ENCODE peak calls at places on chromosomes 6 and 20, in six cellular contexts. One of them, this sample, is unnamed.

GRCh38 chr6:121627761-121628160 is 192.3 kb downstream of the GJA1 start:
- DNase-seq in IMR-90: no peak
- DNase-seq in A549: peak
- DNase-seq in adrenal gland: peak
- DNase-seq in NB4: no peak
- DNase-seq in suprapubic skin: no peak
- DNase-seq in this sample: no peak

GRCh38 chr6:150256618-150257272 is 112.1 kb upstream of the IYD start:
- DNase-seq in IMR-90: peak
- DNase-seq in A549: no peak
- DNase-seq in adrenal gland: no peak
- DNase-seq in NB4: peak
- DNase-seq in suprapubic skin: no peak
- DNase-seq in this sample: no peak

GRCh38 chr20:15069355-15069754 is 731.9 kb upstream of the FLRT3 start:
- DNase-seq in IMR-90: no peak
- DNase-seq in A549: no peak
- DNase-seq in adrenal gland: no peak
- DNase-seq in NB4: no peak
- DNase-seq in suprapubic skin: no peak
- DNase-seq in this sample: no peak

GRCh38 chr6:10954590-10955010 is 67.7 kb downstream of the SYCP2L start:
- DNase-seq in IMR-90: peak
- DNase-seq in A549: peak
- DNase-seq in adrenal gland: peak
- DNase-seq in NB4: peak
- DNase-seq in suprapubic skin: no peak
- DNase-seq in this sample: peak

GRCh38 chr6:70371454-70372105 is 41.7 kb upstream of the FAM135A start:
- DNase-seq in IMR-90: peak
- DNase-seq in A549: peak
- DNase-seq in adrenal gland: no peak
- DNase-seq in NB4: peak
- DNase-seq in suprapubic skin: no peak
- DNase-seq in this sample: no peak

GRCh38 chr6:140026561-140026960 is 652.1 kb upstream of the CITED2 start:
- DNase-seq in IMR-90: no peak
- DNase-seq in A549: no peak
- DNase-seq in adrenal gland: no peak
- DNase-seq in NB4: no peak
- DNase-seq in suprapubic skin: no peak
- DNase-seq in this sample: no peak

GRCh38 chr6:157219201-157220200 is 103.8 kb downstream of the TMEM242 start:
- DNase-seq in IMR-90: peak
- DNase-seq in A549: no peak
- DNase-seq in adrenal gland: no peak
- DNase-seq in NB4: peak
- DNase-seq in suprapubic skin: no peak
- DNase-seq in this sample: peak

GRCh38 chr6:137641474-137642077 is 147.4 kb upstream of the OLIG3 start:
- DNase-seq in IMR-90: peak
- DNase-seq in A549: peak
- DNase-seq in adrenal gland: peak
- DNase-seq in NB4: peak
- DNase-seq in suprapubic skin: no peak
- DNase-seq in this sample: peak

GRCh38 chr20:1810926-1811620 is 84.1 kb upstream of the SIRPA start:
- DNase-seq in IMR-90: peak
- DNase-seq in A549: no peak
- DNase-seq in adrenal gland: no peak
- DNase-seq in NB4: peak
- DNase-seq in suprapubic skin: no peak
- DNase-seq in this sample: no peak

GRCh38 chr20:23331951-23332350 is 18.6 kb upstream of the NXT1 start:
- DNase-seq in IMR-90: no peak
- DNase-seq in A549: no peak
- DNase-seq in adrenal gland: no peak
- DNase-seq in NB4: no peak
- DNase-seq in suprapubic skin: no peak
- DNase-seq in this sample: no peak

GRCh38 chr6:137000825-137001224 is 43.9 kb downstream of the IL20RA start:
- DNase-seq in IMR-90: no peak
- DNase-seq in A549: peak
- DNase-seq in adrenal gland: no peak
- DNase-seq in NB4: no peak
- DNase-seq in suprapubic skin: no peak
- DNase-seq in this sample: no peak

GRCh38 chr6:74357329-74357728 is 661.3 kb downstream of the CD109 start:
- DNase-seq in IMR-90: peak
- DNase-seq in A549: no peak
- DNase-seq in adrenal gland: no peak
- DNase-seq in NB4: no peak
- DNase-seq in suprapubic skin: no peak
- DNase-seq in this sample: no peak

GRCh38 chr6:50850860-50851259 is 32.2 kb downstream of the TFAP2B start:
- DNase-seq in IMR-90: no peak
- DNase-seq in A549: no peak
- DNase-seq in adrenal gland: no peak
- DNase-seq in NB4: no peak
- DNase-seq in suprapubic skin: no peak
- DNase-seq in this sample: no peak

GRCh38 chr20:51531141-51531710 is 11.3 kb downstream of the NFATC2 start:
- DNase-seq in IMR-90: peak
- DNase-seq in A549: peak
- DNase-seq in adrenal gland: no peak
- DNase-seq in NB4: no peak
- DNase-seq in suprapubic skin: no peak
- DNase-seq in this sample: no peak

GRCh38 chr6:23446394-23447001 is 679.5 kb upstream of the NRSN1 start:
- DNase-seq in IMR-90: peak
- DNase-seq in A549: peak
- DNase-seq in adrenal gland: no peak
- DNase-seq in NB4: peak
- DNase-seq in suprapubic skin: no peak
- DNase-seq in this sample: no peak

GRCh38 chr20:25486377-25486776 is 78.9 kb downstream of the GINS1 start:
- DNase-seq in IMR-90: peak
- DNase-seq in A549: no peak
- DNase-seq in adrenal gland: no peak
- DNase-seq in NB4: peak
- DNase-seq in suprapubic skin: peak
- DNase-seq in this sample: no peak

GRCh38 chr20:24095303-24095702 is 106.7 kb upstream of the GGTLC1 start:
- DNase-seq in IMR-90: no peak
- DNase-seq in A549: no peak
- DNase-seq in adrenal gland: no peak
- DNase-seq in NB4: no peak
- DNase-seq in suprapubic skin: no peak
- DNase-seq in this sample: peak

GRCh38 chr20:31990958-31991705 is 19.1 kb upstream of the CCM2L start:
- DNase-seq in IMR-90: no peak
- DNase-seq in A549: no peak
- DNase-seq in adrenal gland: no peak
- DNase-seq in NB4: no peak
- DNase-seq in suprapubic skin: no peak
- DNase-seq in this sample: no peak

GRCh38 chr6:148273962-148274752 is 68.5 kb upstream of the SASH1 start:
- DNase-seq in IMR-90: peak
- DNase-seq in A549: no peak
- DNase-seq in adrenal gland: no peak
- DNase-seq in NB4: no peak
- DNase-seq in suprapubic skin: no peak
- DNase-seq in this sample: no peak

GRCh38 chr6:34909484-34909883 is 20.4 kb downstream of the ANKS1A start:
- DNase-seq in IMR-90: no peak
- DNase-seq in A549: no peak
- DNase-seq in adrenal gland: no peak
- DNase-seq in NB4: no peak
- DNase-seq in suprapubic skin: no peak
- DNase-seq in this sample: no peak

GRCh38 chr6:136324981-136325380 is 35.3 kb upstream of the BCLAF1 start:
- DNase-seq in IMR-90: no peak
- DNase-seq in A549: no peak
- DNase-seq in adrenal gland: no peak
- DNase-seq in NB4: no peak
- DNase-seq in suprapubic skin: no peak
- DNase-seq in this sample: no peak

GRCh38 chr20:32908334-32909292 is 49.9 kb downstream of the EFCAB8 start:
- DNase-seq in IMR-90: no peak
- DNase-seq in A549: no peak
- DNase-seq in adrenal gland: no peak
- DNase-seq in NB4: peak
- DNase-seq in suprapubic skin: no peak
- DNase-seq in this sample: no peak

GRCh38 chr6:63997217-63997616 is 361.6 kb downstream of the PHF3 start:
- DNase-seq in IMR-90: no peak
- DNase-seq in A549: no peak
- DNase-seq in adrenal gland: no peak
- DNase-seq in NB4: no peak
- DNase-seq in suprapubic skin: no peak
- DNase-seq in this sample: no peak

GRCh38 chr6:107080036-107080435 is 35.3 kb downstream of the BEND3 start:
- DNase-seq in IMR-90: no peak
- DNase-seq in A549: peak
- DNase-seq in adrenal gland: peak
- DNase-seq in NB4: peak
- DNase-seq in suprapubic skin: no peak
- DNase-seq in this sample: peak
- TF ChIP-seq CTCF in IMR-90: no peak
- TF ChIP-seq CTCF in A549: no peak
- TF ChIP-seq CTCF in adrenal gland: no peak
- TF ChIP-seq CTCF in NB4: peak
- TF ChIP-seq CTCF in suprapubic skin: no peak
- TF ChIP-seq CTCF in this sample: no peak

GRCh38 chr20:36542019-36542488 is 735 bp downstream of the MYL9 start:
- DNase-seq in IMR-90: peak
- DNase-seq in A549: peak
- DNase-seq in adrenal gland: peak
- DNase-seq in NB4: peak
- DNase-seq in suprapubic skin: no peak
- DNase-seq in this sample: no peak
- H3K4me3 ChIP-seq in IMR-90: peak
- H3K4me3 ChIP-seq in A549: peak
- H3K4me3 ChIP-seq in adrenal gland: peak
- H3K4me3 ChIP-seq in NB4: no peak
- H3K4me3 ChIP-seq in suprapubic skin: peak
- H3K4me3 ChIP-seq in this sample: peak

DNA sequence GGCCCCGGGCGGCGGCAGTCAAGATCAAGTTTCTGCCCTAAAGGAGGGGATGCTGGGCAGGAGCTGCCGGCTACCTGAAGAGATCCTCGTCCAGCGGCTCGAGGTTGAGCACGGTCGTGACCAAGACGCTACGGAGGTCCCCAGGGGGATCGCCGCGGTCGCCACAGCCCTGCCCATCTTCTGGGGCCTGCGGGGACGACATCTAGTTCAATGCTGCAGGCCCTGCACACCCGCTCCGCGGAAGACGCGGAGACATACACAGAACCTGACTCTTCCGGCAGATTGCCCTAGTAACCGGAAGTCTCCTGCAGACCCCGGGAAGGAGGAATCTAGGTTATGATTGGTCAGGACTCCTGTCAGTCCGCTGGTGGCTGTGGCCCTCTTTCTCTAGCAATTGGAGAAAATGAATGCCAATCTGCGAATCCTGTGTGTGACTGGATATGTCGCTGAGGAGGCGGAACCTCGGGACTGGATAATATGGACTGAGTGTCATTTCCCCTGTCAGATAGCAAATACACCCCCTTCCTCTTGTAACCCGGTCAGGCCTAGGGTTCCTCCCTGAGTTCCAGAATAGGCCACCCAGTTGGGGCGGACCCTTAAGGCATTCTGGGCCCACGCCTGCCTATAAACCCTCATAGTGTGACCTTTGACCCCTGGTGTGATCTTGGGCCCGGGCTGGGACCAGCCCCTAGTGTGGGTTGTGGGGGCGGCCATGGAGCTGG is at the start of the genes ACOT8 and ZSWIM3:
- DNase-seq in IMR-90: peak
- DNase-seq in A549: peak
- DNase-seq in adrenal gland: peak
- DNase-seq in NB4: peak
- DNase-seq in suprapubic skin: peak
- DNase-seq in this sample: peak
- TF ChIP-seq POLR2A in IMR-90: peak
- TF ChIP-seq POLR2A in A549: peak
- TF ChIP-seq POLR2A in adrenal gland: peak
- TF ChIP-seq POLR2A in NB4: peak
- TF ChIP-seq POLR2A in suprapubic skin: peak
- TF ChIP-seq POLR2A in this sample: no peak

GRCh38 chr20:17343091-17343490 is 116.3 kb downstream of the PCSK2 start:
- DNase-seq in IMR-90: no peak
- DNase-seq in A549: no peak
- DNase-seq in adrenal gland: no peak
- DNase-seq in NB4: no peak
- DNase-seq in suprapubic skin: no peak
- DNase-seq in this sample: no peak

GRCh38 chr20:17344775-17345174 is 117.9 kb downstream of the PCSK2 start:
- DNase-seq in IMR-90: no peak
- DNase-seq in A549: no peak
- DNase-seq in adrenal gland: no peak
- DNase-seq in NB4: no peak
- DNase-seq in suprapubic skin: no peak
- DNase-seq in this sample: no peak

GRCh38 chr20:17345321-17345720 is 118.5 kb downstream of the PCSK2 start:
- DNase-seq in IMR-90: no peak
- DNase-seq in A549: no peak
- DNase-seq in adrenal gland: no peak
- DNase-seq in NB4: no peak
- DNase-seq in suprapubic skin: no peak
- DNase-seq in this sample: no peak

GRCh38 chr20:17339000-17339399 is 112.2 kb downstream of the PCSK2 start:
- DNase-seq in IMR-90: no peak
- DNase-seq in A549: no peak
- DNase-seq in adrenal gland: no peak
- DNase-seq in NB4: no peak
- DNase-seq in suprapubic skin: no peak
- DNase-seq in this sample: no peak

DNA sequence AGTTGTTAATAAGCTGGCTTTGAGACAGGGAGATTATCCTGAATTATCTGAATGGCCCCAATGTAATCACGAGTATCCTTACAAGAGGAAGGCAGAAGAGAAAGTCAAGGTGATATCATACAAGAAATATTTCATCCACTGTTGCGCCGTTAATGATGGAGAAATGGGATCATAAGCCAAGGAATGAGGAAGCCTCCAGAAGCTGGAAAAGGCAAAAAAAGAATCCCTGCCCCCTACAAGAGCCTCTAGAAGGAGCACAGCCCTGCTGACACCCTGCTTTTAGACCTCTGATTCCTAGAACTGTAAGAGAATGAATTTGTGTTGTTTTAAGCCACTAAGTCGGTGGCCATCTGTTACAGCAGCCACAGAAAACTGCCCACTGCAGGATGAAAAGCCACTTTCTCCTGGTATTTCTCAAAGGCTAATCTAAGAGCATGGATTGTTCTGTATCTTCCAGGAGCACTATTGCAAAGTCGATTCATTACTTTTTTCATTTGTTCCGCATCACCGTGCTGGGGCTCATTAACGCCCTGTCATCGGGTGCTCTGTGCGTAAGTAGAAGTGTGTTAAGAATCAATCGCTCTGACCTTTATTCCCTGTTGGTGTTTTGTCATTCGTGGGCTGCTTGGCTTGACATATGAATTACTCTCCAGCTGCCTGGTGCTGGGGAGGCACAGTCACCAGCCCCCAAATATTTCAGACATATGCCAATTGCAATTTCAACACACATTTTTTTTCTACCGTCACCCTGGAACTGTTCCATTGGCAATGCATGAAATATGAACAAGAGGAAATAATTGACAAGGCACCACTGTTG is 117.0 kb downstream of the PCSK2 start:
- DNase-seq in IMR-90: no peak
- DNase-seq in A549: no peak
- DNase-seq in adrenal gland: no peak
- DNase-seq in NB4: no peak
- DNase-seq in suprapubic skin: no peak
- DNase-seq in this sample: no peak
- TF ChIP-seq CTCF in IMR-90: no peak
- TF ChIP-seq CTCF in A549: no peak
- TF ChIP-seq CTCF in adrenal gland: no peak
- TF ChIP-seq CTCF in NB4: no peak
- TF ChIP-seq CTCF in suprapubic skin: no peak
- TF ChIP-seq CTCF in this sample: no peak